ENCODE peak calls at places on chromosome 1, in nine cellular contexts. R, W, S, E, P, T, I, B and K are unnamed samples.
A peak's percentile ranks its signal among the peaks of the same experiment; 100 is the strongest.

GRCh38 chr1:229028987-229029550 is 241.8 kb upstream of the RAB4A start:
- DNase-seq in W (no peak), I (no peak), T (no peak), B (no peak), E (no peak), P (no peak), R (no peak), S (no peak), K (no peak)

GRCh38 chr1:183911285-183911684 is 106.4 kb downstream of the RGL1 start:
- DNase-seq in R (no peak), S (no peak), I (no peak), P (no peak), T (peak; percentile 59), B (no peak), E (no peak), W (no peak), K (no peak)

GRCh38 chr1:114756949-114757454 is 782 bp downstream of the CSDE1 start:
- DNase-seq in B (peak; percentile 62), W (no peak), R (no peak), E (peak; percentile 24), S (peak; percentile 29), T (no peak), P (peak; percentile 11), I (no peak), K (no peak)

GRCh38 chr1:30088594-30089556 is 634.5 kb downstream of the MATN1 start:
- DNase-seq in W (no peak), E (peak; percentile 93), P (no peak), S (no peak), R (no peak), I (no peak), T (no peak), B (no peak), K (no peak)

GRCh38 chr1:42214447-42214871 is 49.9 kb upstream of the GUCA2A start:
- DNase-seq in S (peak; percentile 68), W (no peak), T (no peak), B (peak; percentile 26), E (no peak), R (no peak), P (peak; percentile 54), I (no peak), K (peak; percentile 28)

GRCh38 chr1:207315435-207315834 is 6.0 kb upstream of the CD55 start:
- DNase-seq in W (no peak), I (no peak), S (no peak), P (no peak), E (no peak), T (no peak), B (no peak), R (no peak), K (no peak)

GRCh38 chr1:119617751-119618691 is 30.0 kb downstream of the ZNF697 start:
- DNase-seq in R (no peak), P (no peak), E (peak; percentile 13), W (no peak), I (peak; percentile 33), S (peak; percentile 13), B (no peak), T (no peak), K (no peak)

GRCh38 chr1:155962599-155963211 is 15.6 kb downstream of the ARHGEF2 start:
- DNase-seq in W (no peak), I (no peak), T (no peak), S (peak; percentile 44), E (no peak), R (no peak), P (peak; percentile 68), B (no peak), K (no peak)

GRCh38 chr1:76726251-76726650 is 141.0 kb upstream of the ST6GALNAC5 start:
- DNase-seq in T (no peak), B (no peak), W (no peak), P (no peak), E (no peak), S (no peak), R (no peak), I (no peak), K (no peak)

GRCh38 chr1:199688133-199688676 is 339.3 kb upstream of the NR5A2 start:
- DNase-seq in I (no peak), R (no peak), E (no peak), T (no peak), P (no peak), B (no peak), S (no peak), W (no peak), K (no peak)

GRCh38 chr1:189851806-189852367 is 625.8 kb downstream of the BRINP3 start:
- DNase-seq in S (peak; percentile 12), I (no peak), E (no peak), T (no peak), R (no peak), P (no peak), W (no peak), B (no peak), K (no peak)

GRCh38 chr1:230185076-230186001 is 118.3 kb downstream of the GALNT2 start:
- DNase-seq in T (no peak), S (peak; percentile 17), B (no peak), I (no peak), P (no peak), R (no peak), W (no peak), E (no peak), K (no peak)

GRCh38 chr1:170692866-170693575 is 29.1 kb downstream of the PRRX1 start:
- DNase-seq in P (no peak), S (peak; percentile 82), I (no peak), W (no peak), T (no peak), B (peak; percentile 16), R (peak; percentile 50), E (no peak), K (no peak)

DNA sequence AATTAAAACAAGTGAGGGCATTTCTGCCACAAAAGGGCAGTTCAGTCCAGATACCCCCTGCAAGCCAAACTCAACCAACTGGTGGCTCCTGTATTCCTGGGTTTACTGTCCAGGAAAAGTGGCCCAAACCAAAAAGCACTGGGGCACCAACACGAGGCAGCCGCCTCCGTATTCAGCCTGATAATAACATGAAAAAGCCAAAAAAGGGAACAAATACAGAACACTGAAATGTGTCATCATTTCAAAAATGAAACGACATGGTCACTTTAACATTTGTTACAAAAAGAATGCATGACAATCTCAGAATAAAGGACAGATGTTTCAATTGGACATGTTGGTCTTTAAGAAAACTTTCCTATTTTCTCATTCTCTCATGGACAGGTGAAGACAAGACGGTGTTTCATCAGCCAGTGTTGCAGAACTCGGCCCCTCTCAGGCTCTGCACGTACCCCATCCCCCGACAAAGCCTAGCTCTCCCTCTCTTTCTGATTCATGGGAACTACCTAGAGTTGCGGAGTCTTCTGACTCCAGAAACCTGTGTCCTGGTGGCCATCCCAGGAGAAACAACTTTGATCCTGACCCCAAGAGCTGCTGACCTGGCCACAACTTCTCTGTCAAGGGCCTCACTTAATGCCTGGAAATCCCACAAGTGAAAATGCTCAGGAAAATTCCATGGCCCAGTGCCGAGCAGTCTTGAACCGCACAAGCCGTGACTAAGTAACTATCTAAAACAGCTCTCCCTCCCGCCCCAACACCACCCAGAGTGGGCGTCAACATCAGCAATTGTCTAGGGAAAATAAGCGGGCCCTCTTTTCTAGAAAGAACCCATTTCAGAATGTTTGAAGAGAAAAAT is 27.1 kb downstream of the ZBTB17 start:
- DNase-seq in E (no peak), B (peak; percentile 81), W (no peak), P (no peak), R (peak; percentile 74), I (peak; percentile 54), S (peak; percentile 97), T (peak; percentile 71), K (peak; percentile 69)
- TF ChIP-seq CTCF in E (no peak), B (no peak), W (no peak), P (no peak), R (no peak), I (no peak), S (no peak), T (no peak), K (no peak)

DNA sequence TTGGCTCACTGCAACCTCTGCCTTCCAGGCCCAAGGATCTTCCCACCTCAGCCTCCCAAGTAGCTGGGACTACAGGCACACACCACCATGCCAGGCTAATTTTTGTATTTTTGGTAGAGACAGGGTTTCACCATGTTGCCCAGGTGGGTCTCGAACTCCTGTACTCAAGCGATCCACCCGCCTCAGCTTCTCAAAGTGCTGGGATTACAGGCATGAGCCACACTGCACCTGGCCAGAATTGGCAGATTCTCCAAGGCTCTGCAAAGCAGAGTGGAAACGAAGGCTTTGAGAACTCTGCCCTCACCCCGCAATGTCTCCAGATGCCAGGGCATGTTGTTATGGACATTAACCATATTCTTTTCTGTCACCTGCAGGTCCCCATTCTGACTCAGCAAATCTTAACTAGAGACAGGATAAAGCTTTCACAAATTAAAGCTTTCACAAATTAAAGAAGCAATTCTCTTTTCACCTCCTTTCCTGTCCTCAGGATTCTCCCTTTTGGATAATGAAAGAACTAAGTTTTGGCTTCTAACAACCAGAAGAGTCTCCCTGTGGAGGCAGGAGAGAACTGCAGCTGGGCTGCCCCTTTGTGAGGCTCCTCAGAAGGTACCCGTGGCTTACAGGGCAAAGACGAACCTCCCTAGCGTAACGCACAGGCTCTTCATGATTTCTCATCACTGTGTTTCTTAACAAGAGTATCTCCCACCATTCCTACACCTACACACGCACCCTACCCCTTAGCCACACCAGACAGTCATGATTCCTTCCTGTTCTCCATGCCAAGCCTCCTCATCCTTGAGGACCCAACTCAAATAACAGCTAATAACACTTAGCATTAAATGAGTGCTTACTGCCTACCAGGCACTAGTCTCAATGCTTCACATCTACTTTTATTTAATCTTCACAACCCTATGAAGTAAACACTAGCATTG is 29.8 kb downstream of the GPA33 start:
- DNase-seq in R (no peak), T (no peak), E (no peak), W (no peak), S (peak; percentile 14), B (no peak), I (no peak), P (no peak), K (no peak)
- TF ChIP-seq CTCF in R (peak; percentile 11), T (no peak), E (peak; percentile 34), W (no peak), S (peak; percentile 52), B (no peak), I (no peak), P (peak; percentile 17), K (peak; percentile 19)

DNA sequence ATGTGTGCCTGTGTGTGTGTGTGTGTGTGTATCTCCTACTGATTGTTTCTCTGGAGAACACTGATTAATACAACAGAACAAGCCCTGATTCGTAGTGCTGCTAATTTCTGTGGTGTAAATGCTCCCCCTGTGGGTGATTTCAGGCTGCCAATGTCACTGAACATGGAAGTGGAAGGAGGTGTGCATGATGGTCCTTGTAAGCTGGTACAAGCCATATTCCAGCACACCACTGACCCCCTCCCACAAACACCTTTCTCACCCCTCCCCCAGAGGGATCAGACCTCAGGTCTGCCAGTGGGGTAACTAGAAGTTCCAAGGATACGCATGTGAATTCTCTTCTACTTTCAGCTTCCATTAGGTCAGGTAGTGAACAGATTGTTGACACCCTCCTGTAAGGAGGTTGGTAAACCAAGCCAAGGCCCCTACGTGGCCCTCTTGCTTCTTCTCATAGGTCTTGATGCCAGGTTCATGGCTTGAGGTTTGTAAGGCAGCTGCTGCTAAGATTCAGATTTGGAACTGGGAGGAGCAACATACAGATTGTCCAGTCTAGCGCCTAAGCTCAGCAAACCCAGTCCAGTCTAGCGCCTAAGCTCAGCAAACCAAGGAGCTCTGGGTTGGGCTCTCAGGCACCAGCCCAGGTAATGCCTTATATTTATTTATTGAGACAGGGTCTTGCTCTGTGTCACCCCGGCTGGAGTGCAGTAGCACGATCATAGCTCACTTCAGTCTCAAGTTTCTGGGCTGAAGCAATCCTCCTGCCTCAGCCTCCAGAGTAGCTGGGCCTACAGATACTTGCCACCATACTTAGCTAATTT is 38.7 kb downstream of the DHCR24 start:
- DNase-seq in I (no peak), E (no peak), W (no peak), B (no peak), T (no peak), P (no peak), R (no peak), S (no peak), K (no peak)
- TF ChIP-seq CTCF in I (no peak), E (no peak), W (no peak), B (no peak), T (no peak), P (no peak), R (peak; percentile 7), S (no peak), K (no peak)

GRCh38 chr1:202374077-202374476 is 25.6 kb downstream of the PPP1R12B start:
- DNase-seq in T (no peak), W (no peak), I (no peak), E (no peak), B (no peak), P (no peak), R (no peak), S (no peak), K (no peak)
- TF ChIP-seq CTCF in T (no peak), W (no peak), I (no peak), E (no peak), B (no peak), P (no peak), R (no peak), S (no peak), K (no peak)